ENCODE peak calls at places on chromosomes 2 and 18, in eight cellular contexts. R is stimulated activated CD8-positive, alpha-beta memory T cell treated with anti-CD3 and anti-CD28 coated beads, Interleukin-15, amount 100 ng/mL, for 24 hours; G is GM10248; D is tibial nerve; S is left ventricle myocardium superior; L is substantia nigra; U is amniotic stem cell; V is bronchial epithelial cell. W is an unnamed sample.

GRCh38 chr18:23938046-23938756 is 76.4 kb upstream of the TTC39C start:
- DNase-seq in U (no peak), R (no peak), G (peak), L (no peak), S (no peak), V (no peak), D (no peak), W (no peak)

GRCh38 chr2:58601017-58601416 is 359.9 kb upstream of the FANCL start:
- DNase-seq in U (no peak), D (no peak), S (no peak), R (no peak), G (no peak), V (peak), L (no peak), W (no peak)

GRCh38 chr2:121071058-121071504 is 213.9 kb downstream of the TFCP2L1 start:
- DNase-seq in L (peak), G (peak), S (peak), R (peak), D (peak), V (peak), U (no peak), W (no peak)

GRCh38 chr2:209824391-209824790 is 52.8 kb downstream of the UNC80 start:
- DNase-seq in V (no peak), U (no peak), L (no peak), R (no peak), S (no peak), D (no peak), G (no peak), W (no peak)

GRCh38 chr2:157898591-157898996 is 22.5 kb upstream of the ACVR1 start:
- DNase-seq in S (no peak), L (no peak), U (peak), D (no peak), G (peak), R (no peak), V (peak), W (no peak)

GRCh38 chr2:239285071-239285931 is 115.5 kb downstream of the HDAC4 start:
- DNase-seq in S (peak), V (no peak), R (no peak), D (peak), L (no peak), U (no peak), G (peak), W (peak)

GRCh38 chr2:111669928-111670695 is 213.9 kb downstream of the ANAPC1 start:
- DNase-seq in S (no peak), U (no peak), G (no peak), L (no peak), R (no peak), V (no peak), D (no peak), W (no peak)

GRCh38 chr2:72859831-72860262 is 27.4 kb upstream of the SPR start:
- DNase-seq in V (peak), R (no peak), D (no peak), L (peak), S (no peak), G (peak), U (no peak), W (no peak)

GRCh38 chr2:121480826-121481225 is 49.9 kb upstream of the RNU4ATAC start:
- DNase-seq in G (no peak), R (no peak), U (no peak), S (no peak), L (no peak), D (no peak), V (peak), W (no peak)

W was measured in CD14-positive monocyte.